ENCODE peak calls at places on chromosomes 6 and 20, in four cellular contexts. One of them, this sample, is unnamed.

GRCh38 chr6:136737343-136738177 is 54.7 kb downstream of the MAP3K5 start:
- DNase-seq in lower leg skin: no peak
- DNase-seq in tibial artery: peak; percentile 78
- DNase-seq in RWPE1: no peak
- DNase-seq in this sample: peak; percentile 49

GRCh38 chr6:157779705-157780604 is 43.1 kb upstream of the SNX9 start:
- DNase-seq in tibial artery: no peak
- DNase-seq in lower leg skin: no peak
- DNase-seq in RWPE1: no peak
- DNase-seq in this sample: peak; percentile 74

GRCh38 chr6:4460595-4461475 is 315.4 kb upstream of the CDYL start:
- DNase-seq in lower leg skin: peak; percentile 89
- DNase-seq in RWPE1: peak; percentile 7
- DNase-seq in tibial artery: peak; percentile 48
- DNase-seq in this sample: peak; percentile 31

GRCh38 chr6:15526129-15526764 is 136.6 kb downstream of the DTNBP1 start:
- DNase-seq in tibial artery: no peak
- DNase-seq in RWPE1: no peak
- DNase-seq in lower leg skin: peak; percentile 49
- DNase-seq in this sample: no peak

GRCh38 chr20:47765715-47766594 is 19.3 kb downstream of the SULF2 start:
- DNase-seq in lower leg skin: no peak
- DNase-seq in RWPE1: no peak
- DNase-seq in tibial artery: no peak
- DNase-seq in this sample: no peak

GRCh38 chr6:113381957-113382356 is 475.2 kb upstream of the MARCKS start:
- DNase-seq in RWPE1: no peak
- DNase-seq in lower leg skin: no peak
- DNase-seq in tibial artery: peak; percentile 51
- DNase-seq in this sample: peak; percentile 53

GRCh38 chr6:167113047-167113446 is 9.8 kb upstream of the CCR6 start:
- DNase-seq in RWPE1: no peak
- DNase-seq in lower leg skin: no peak
- DNase-seq in tibial artery: no peak
- DNase-seq in this sample: no peak

GRCh38 chr6:151101811-151102694 is 137.7 kb upstream of the AKAP12 start:
- DNase-seq in tibial artery: no peak
- DNase-seq in lower leg skin: no peak
- DNase-seq in RWPE1: no peak
- DNase-seq in this sample: no peak

GRCh38 chr20:59159822-59160740 is 3.5 kb upstream of the ZNF831 start:
- DNase-seq in RWPE1: no peak
- DNase-seq in tibial artery: no peak
- DNase-seq in lower leg skin: peak; percentile 85
- DNase-seq in this sample: peak; percentile 2

GRCh38 chr6:33975631-33976424 is 170.1 kb downstream of the GRM4 start:
- DNase-seq in tibial artery: no peak
- DNase-seq in lower leg skin: peak; percentile 81
- DNase-seq in RWPE1: no peak
- DNase-seq in this sample: no peak

GRCh38 chr6:540490-540889 is 116.4 kb downstream of the HUS1B start:
- DNase-seq in tibial artery: no peak
- DNase-seq in lower leg skin: no peak
- DNase-seq in RWPE1: no peak
- DNase-seq in this sample: no peak

GRCh38 chr6:26329763-26330511 is 35.1 kb upstream of the BTN3A2 start:
- DNase-seq in RWPE1: no peak
- DNase-seq in tibial artery: no peak
- DNase-seq in lower leg skin: no peak
- DNase-seq in this sample: peak; percentile 56

GRCh38 chr6:106419900-106420299 is 59.4 kb downstream of the CRYBG1 start:
- DNase-seq in RWPE1: no peak
- DNase-seq in tibial artery: no peak
- DNase-seq in lower leg skin: no peak
- DNase-seq in this sample: no peak

GRCh38 chr6:106600329-106600728 is 29.0 kb downstream of the RTN4IP1 start:
- DNase-seq in tibial artery: no peak
- DNase-seq in RWPE1: no peak
- DNase-seq in lower leg skin: no peak
- DNase-seq in this sample: no peak

GRCh38 chr20:61257596-61257995 is 5.5 kb downstream of the CDH4 start:
- DNase-seq in RWPE1: no peak
- DNase-seq in lower leg skin: no peak
- DNase-seq in tibial artery: no peak
- DNase-seq in this sample: no peak

GRCh38 chr20:29689411-29690225 is 1567.8 kb upstream of the DEFB115 start:
- DNase-seq in lower leg skin: no peak
- DNase-seq in RWPE1: no peak
- DNase-seq in tibial artery: peak; percentile 16
- DNase-seq in this sample: no peak

GRCh38 chr20:7695622-7696021 is 244.6 kb downstream of the HAO1 start:
- DNase-seq in RWPE1: no peak
- DNase-seq in lower leg skin: no peak
- DNase-seq in tibial artery: no peak
- DNase-seq in this sample: peak; percentile 15

GRCh38 chr6:347951-348859 is 43.3 kb upstream of the IRF4 start:
- DNase-seq in tibial artery: no peak
- DNase-seq in lower leg skin: no peak
- DNase-seq in RWPE1: no peak
- DNase-seq in this sample: no peak

GRCh38 chr6:152146385-152146784 is 338.9 kb downstream of the ESR1 start:
- DNase-seq in lower leg skin: no peak
- DNase-seq in RWPE1: no peak
- DNase-seq in tibial artery: no peak
- DNase-seq in this sample: no peak

GRCh38 chr6:84137051-84137375 is 90.4 kb downstream of the CEP162 start:
- DNase-seq in tibial artery: no peak
- DNase-seq in RWPE1: no peak
- DNase-seq in lower leg skin: no peak
- DNase-seq in this sample: no peak

GRCh38 chr20:33803921-33804337 is 7.2 kb upstream of the CHMP4B start:
- DNase-seq in tibial artery: no peak
- DNase-seq in RWPE1: peak; percentile 86
- DNase-seq in lower leg skin: no peak
- DNase-seq in this sample: peak; percentile 88

GRCh38 chr20:2756056-2756611 is 44.3 kb downstream of the CPXM1 start:
- DNase-seq in tibial artery: no peak
- DNase-seq in RWPE1: peak; percentile 40
- DNase-seq in lower leg skin: peak; percentile 57
- DNase-seq in this sample: no peak
- TF ChIP-seq CTCF in tibial artery: peak; percentile 35
- TF ChIP-seq CTCF in RWPE1: no peak
- TF ChIP-seq CTCF in lower leg skin: no peak
- TF ChIP-seq CTCF in this sample: peak; percentile 59

DNA sequence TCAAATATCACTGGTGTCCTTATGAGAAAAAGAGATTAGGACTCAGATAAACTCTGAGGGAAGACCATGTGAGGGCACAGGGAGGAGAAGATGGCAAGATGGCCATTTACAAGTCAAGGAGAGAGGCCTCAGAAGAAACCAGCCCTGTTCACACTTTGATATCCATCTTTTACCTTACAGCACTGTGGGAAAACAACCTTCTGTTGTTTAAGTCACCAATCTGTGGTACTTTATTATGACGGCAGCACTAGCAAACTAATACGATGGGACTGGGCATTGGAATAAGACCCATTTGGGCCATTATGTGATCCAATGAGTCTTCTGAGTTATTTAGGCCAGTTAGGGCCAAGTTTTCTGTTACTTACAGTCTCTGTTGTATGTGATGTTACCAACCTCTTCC is 26.4 kb upstream of the CD2AP start:
- DNase-seq in RWPE1: no peak
- DNase-seq in tibial artery: no peak
- DNase-seq in lower leg skin: no peak
- DNase-seq in this sample: no peak
- TF ChIP-seq CTCF in RWPE1: no peak
- TF ChIP-seq CTCF in tibial artery: no peak
- TF ChIP-seq CTCF in lower leg skin: no peak
- TF ChIP-seq CTCF in this sample: no peak

GRCh38 chr20:2244993-2245392 is 50.8 kb upstream of the TGM3 start:
- DNase-seq in lower leg skin: no peak
- DNase-seq in tibial artery: no peak
- DNase-seq in RWPE1: no peak
- DNase-seq in this sample: no peak
- TF ChIP-seq CTCF in lower leg skin: no peak
- TF ChIP-seq CTCF in tibial artery: no peak
- TF ChIP-seq CTCF in RWPE1: no peak
- TF ChIP-seq CTCF in this sample: no peak

GRCh38 chr20:49384437-49385434 is 97.7 kb downstream of the KCNB1 start:
- DNase-seq in tibial artery: peak; percentile 66
- DNase-seq in lower leg skin: no peak
- DNase-seq in RWPE1: no peak
- DNase-seq in this sample: no peak
- TF ChIP-seq CTCF in tibial artery: peak; percentile 49
- TF ChIP-seq CTCF in lower leg skin: no peak
- TF ChIP-seq CTCF in RWPE1: no peak
- TF ChIP-seq CTCF in this sample: peak; percentile 62

This sample was measured in bronchial epithelial cell.